ENCODE peak calls at places on chromosome 11, in four cellular contexts. B is lung microvascular endothelial cell, M is HEK293T, X is NCI-H1092 treated with DMSO at 0.1 percent for 48 hours. R is an unnamed sample.

GRCh38 chr11:3659595-3660515 is 11.3 kb downstream of the CHRNA10 start:
- DNase-seq in B (no peak), M (no peak), X (no peak), R (no peak)

GRCh38 chr11:7621090-7621489 is 52.2 kb downstream of the CYB5R2 start:
- DNase-seq in B (no peak), M (no peak), X (no peak), R (no peak)

GRCh38 chr11:115585361-115586024 is 81.3 kb upstream of the CADM1 start:
- DNase-seq in B (no peak), M (no peak), X (no peak), R (no peak)

GRCh38 chr11:58675344-58676155 is 53.1 kb downstream of the CNTF start:
- DNase-seq in B (peak; percentile 67), M (peak; percentile 80), X (peak; percentile 27), R (peak; percentile 71)

GRCh38 chr11:120547871-120548681 is 36.5 kb downstream of the GRIK4 start:
- DNase-seq in B (peak; percentile 89), M (no peak), X (peak; percentile 90), R (peak; percentile 49)

GRCh38 chr11:125591659-125592304 is 870 bp upstream of the STT3A start:
- DNase-seq in B (peak; percentile 62), M (peak; percentile 33), X (no peak), R (peak; percentile 40)

GRCh38 chr11:14413307-14414072 is 54.5 kb upstream of the RRAS2 start:
- DNase-seq in B (no peak), M (peak; percentile 32), X (no peak), R (peak; percentile 64)

GRCh38 chr11:63480039-63480438 is 10.9 kb downstream of the PLAAT5 start:
- DNase-seq in B (no peak), M (no peak), X (no peak), R (no peak)

GRCh38 chr11:107591098-107591445 is at the start of gene ELMOD1:
- DNase-seq in B (peak; percentile 71), M (peak; percentile 84), X (peak; percentile 18), R (peak; percentile 28)

GRCh38 chr11:20457934-20458333 is 70.4 kb downstream of the PRMT3 start:
- DNase-seq in B (no peak), M (no peak), X (no peak), R (no peak)

GRCh38 chr11:133961890-133962289 is 5.1 kb upstream of the IGSF9B start:
- DNase-seq in B (no peak), M (no peak), X (no peak), R (no peak)

GRCh38 chr11:95413021-95413420 is 182.0 kb upstream of the SESN3 start:
- DNase-seq in B (no peak), M (no peak), X (no peak), R (no peak)

GRCh38 chr11:111795333-111795985 is 29.3 kb upstream of the PPP2R1B start:
- DNase-seq in B (no peak), M (no peak), X (no peak), R (no peak)

GRCh38 chr11:63614136-63614664 is at the start of gene PLAAT3:
- DNase-seq in B (peak; percentile 91), M (peak; percentile 52), X (peak; percentile 63), R (peak; percentile 7)

GRCh38 chr11:75734491-75735180 is 17.0 kb downstream of the MOGAT2 start:
- DNase-seq in B (no peak), M (no peak), X (peak; percentile 28), R (no peak)

GRCh38 chr11:131618203-131618602 is 247.8 kb downstream of the NTM start:
- DNase-seq in B (no peak), M (no peak), X (no peak), R (no peak)

GRCh38 chr11:125871391-125872137 is 15.9 kb upstream of the HYLS1 start:
- DNase-seq in B (peak; percentile 60), M (peak; percentile 65), X (peak; percentile 32), R (peak; percentile 65)

GRCh38 chr11:133272386-133272785 is 259.9 kb downstream of the OPCML start:
- DNase-seq in B (no peak), M (no peak), X (no peak), R (no peak)

GRCh38 chr11:117230981-117231636 is 764 bp downstream of the PCSK7 start:
- DNase-seq in B (no peak), M (no peak), X (no peak), R (no peak)

GRCh38 chr11:122695076-122695620 is 39.6 kb downstream of the UBASH3B start:
- DNase-seq in B (no peak), M (no peak), X (no peak), R (no peak)

GRCh38 chr11:73878771-73879170 is 2.0 kb downstream of the PAAF1 start:
- DNase-seq in B (no peak), M (no peak), X (no peak), R (no peak)

R was measured in SK-MEL-5.